ENCODE peak calls at places on chromosomes 1 and 21, in four cellular contexts. J is GM12878, L is K562, D is H1. A is an unnamed sample.

GRCh38 chr1:228401782-228402637 is 4.6 kb downstream of the TRIM11 start:
- DNase-seq in D (no peak), J (no peak), L (no peak), A (no peak)

GRCh38 chr1:213535679-213536078 is 452.1 kb upstream of the PROX1 start:
- DNase-seq in L (peak), J (no peak), D (no peak), A (no peak)

GRCh38 chr1:2799811-2800663 is 1.5 kb downstream of the TTC34 start:
- DNase-seq in D (no peak), L (no peak), J (no peak), A (no peak)

GRCh38 chr1:202586018-202586821 is 124.0 kb downstream of the SYT2 start:
- DNase-seq in L (no peak), J (peak), D (no peak), A (peak)

GRCh38 chr1:111372336-111372965 is 55.1 kb downstream of the OVGP1 start:
- DNase-seq in L (no peak), J (no peak), D (no peak), A (no peak)

GRCh38 chr1:225004396-225004795 is 74.9 kb downstream of the DNAH14 start:
- DNase-seq in D (no peak), J (no peak), L (no peak), A (no peak)

GRCh38 chr1:76231320-76231719 is 156.8 kb downstream of the ST6GALNAC3 start:
- DNase-seq in D (no peak), L (no peak), J (no peak), A (no peak)

GRCh38 chr21:45132841-45133573 is 58.6 kb downstream of the ADARB1 start:
- DNase-seq in J (no peak), D (no peak), L (no peak), A (no peak)

GRCh38 chr1:200245492-200245891 is 164.3 kb downstream of the ZNF281 start:
- DNase-seq in D (no peak), L (no peak), J (no peak), A (no peak)

GRCh38 chr1:151756291-151756690 is 7.0 kb downstream of the MRPL9 start:
- DNase-seq in D (no peak), J (no peak), L (no peak), A (no peak)

GRCh38 chr1:200380589-200381021 is 29.2 kb downstream of the ZNF281 start:
- DNase-seq in J (peak), L (no peak), D (no peak), A (peak)

GRCh38 chr1:1142844-1143243 is 27.0 kb upstream of the C1orf159 start:
- DNase-seq in J (no peak), L (no peak), D (no peak), A (no peak)

GRCh38 chr1:65431111-65431705 is 10.7 kb downstream of the LEPR start:
- DNase-seq in J (no peak), L (peak), D (no peak), A (peak)

GRCh38 chr1:63935148-63935547 is 161.3 kb downstream of the ROR1 start:
- DNase-seq in D (no peak), L (no peak), J (no peak), A (no peak)

GRCh38 chr21:42281196-42281680 is 34.0 kb downstream of the TFF3 start:
- DNase-seq in L (no peak), J (no peak), D (no peak), A (no peak)

GRCh38 chr1:221104596-221104995 is 225.4 kb downstream of the HLX start:
- DNase-seq in L (no peak), D (no peak), J (no peak), A (no peak)

GRCh38 chr21:33434770-33435360 is 31.7 kb downstream of the IFNGR2 start:
- DNase-seq in D (no peak), L (peak), J (peak), A (no peak)

GRCh38 chr1:177505905-177506590 is 335.3 kb downstream of the BRINP2 start:
- DNase-seq in D (no peak), J (no peak), L (no peak), A (no peak)

DNA sequence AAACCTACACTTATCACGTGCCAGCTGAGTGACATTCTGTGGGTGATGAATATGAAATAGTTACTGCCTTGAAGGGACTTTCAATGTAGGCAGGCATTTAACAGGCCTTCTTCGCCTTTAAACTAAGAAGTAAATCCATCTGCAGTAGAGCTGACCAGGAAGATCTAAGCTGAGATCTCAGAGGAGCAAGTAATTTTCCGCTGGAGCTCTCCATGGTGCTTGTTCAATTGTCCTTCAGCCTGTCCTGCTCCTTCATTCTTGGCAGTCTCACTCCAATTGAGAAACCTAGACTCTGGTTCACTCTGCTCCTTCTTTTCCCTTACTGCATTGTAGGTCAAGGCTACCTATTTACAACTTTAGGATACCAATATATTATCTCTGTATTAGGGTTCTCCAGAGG is 183.5 kb downstream of the HMCN1 start:
- DNase-seq in L (peak), J (no peak), D (no peak), A (no peak)
- TF ChIP-seq CREB1 in L (no peak), J (no peak), D (no peak), A (no peak)

GRCh38 chr1:84755216-84755615 is 65.0 kb upstream of the SSX2IP start:
- DNase-seq in L (no peak), J (no peak), D (no peak), A (no peak)

GRCh38 chr1:84756455-84757082 is 66.3 kb upstream of the SSX2IP start:
- DNase-seq in J (no peak), L (no peak), D (no peak), A (no peak)

GRCh38 chr1:84758968-84759491 is 68.8 kb upstream of the SSX2IP start:
- DNase-seq in J (no peak), L (no peak), D (no peak), A (no peak)

GRCh38 chr1:84759756-84760155 is 69.5 kb upstream of the SSX2IP start:
- DNase-seq in L (no peak), J (no peak), D (no peak), A (no peak)

DNA sequence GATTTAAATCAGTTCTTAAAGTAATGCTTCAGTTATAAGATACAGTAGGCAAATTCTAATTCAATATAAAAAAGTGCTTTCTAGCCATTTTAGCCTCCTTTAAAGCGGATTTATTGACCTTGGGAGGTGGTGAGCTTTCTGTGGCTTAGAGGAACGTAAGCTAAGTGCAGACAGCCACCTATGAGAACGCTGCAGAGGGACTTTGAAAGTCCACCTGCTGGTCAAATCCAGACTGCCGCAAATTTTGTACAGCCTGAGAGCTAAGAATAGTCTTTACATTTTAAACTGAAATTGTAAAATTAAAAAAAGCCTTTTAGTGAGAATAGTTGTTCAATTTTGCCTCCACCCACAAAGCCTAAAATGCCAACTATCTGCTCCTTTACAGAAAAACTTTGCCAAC is 67.0 kb upstream of the SSX2IP start:
- DNase-seq in L (no peak), J (no peak), D (no peak), A (peak)
- TF ChIP-seq JUND in L (no peak), J (no peak), D (no peak), A (no peak)

GRCh38 chr1:8055973-8056372 is 29.9 kb upstream of the ERRFI1 start:
- DNase-seq in L (no peak), D (no peak), J (no peak), A (peak)
- TF ChIP-seq CREB1 in L (no peak), D (no peak), J (no peak), A (no peak)

GRCh38 chr1:159830737-159831136 is 4.1 kb downstream of the SLAMF8 start:
- DNase-seq in D (no peak), J (no peak), L (no peak), A (no peak)

GRCh38 chr1:159829822-159830455 is 3.3 kb downstream of the SLAMF8 start:
- DNase-seq in D (no peak), J (no peak), L (no peak), A (no peak)

GRCh38 chr1:159827549-159827948 is 876 bp downstream of the SLAMF8 start:
- DNase-seq in J (no peak), D (no peak), L (no peak), A (no peak)

GRCh38 chr1:159828176-159828575 is 1.5 kb downstream of the SLAMF8 start:
- DNase-seq in J (no peak), L (no peak), D (no peak), A (no peak)

GRCh38 chr1:159828916-159829634 is 2.4 kb downstream of the SLAMF8 start:
- DNase-seq in D (peak), L (peak), J (peak), A (peak)
- TF ChIP-seq JUND in D (no peak), L (no peak), J (no peak), A (no peak)